ENCODE peak calls at places on chromosomes 11 and 22, in eight cellular contexts. H is sigmoid colon; V is stimulated activated CD8-positive, alpha-beta memory T cell treated with anti-CD3 and anti-CD28 coated beads, Interleukin-7, amount 100 ng/mL, for 24 hours; Q is aorta; D is effector CD8-positive, alpha-beta T cell; S is ureter; A is neural crest cell; U is HS-27A. T is an unnamed sample.

GRCh38 chr11:69211540-69212120 is 55.9 kb downstream of the SMIM38 start:
- DNase-seq in H (peak; percentile 36), V (no peak), Q (peak; percentile 28), D (no peak), S (peak; percentile 29), A (no peak), U (no peak), T (no peak)

GRCh38 chr22:41876275-41876674 is 38.6 kb downstream of the SHISA8 start:
- DNase-seq in H (no peak), V (no peak), Q (no peak), D (no peak), S (no peak), A (no peak), U (no peak), T (no peak)

GRCh38 chr11:120208777-120209176 is 2.1 kb upstream of the OAF start:
- DNase-seq in H (peak; percentile 86), V (no peak), Q (no peak), D (no peak), S (no peak), A (no peak), U (no peak), T (no peak)

GRCh38 chr22:47850644-47851151 is 1088.2 kb downstream of the TBC1D22A start:
- DNase-seq in H (no peak), V (no peak), Q (no peak), D (no peak), S (no peak), A (no peak), U (no peak), T (peak; percentile 19)

GRCh38 chr11:81237139-81237538 is 1496.5 kb downstream of the FAM181B start:
- DNase-seq in H (no peak), V (no peak), Q (no peak), D (no peak), S (no peak), A (peak; percentile 16), U (peak; percentile 8), T (peak; percentile 68)

GRCh38 chr22:33188316-33188715 is 130.1 kb upstream of the SYN3 start:
- DNase-seq in H (no peak), V (no peak), Q (no peak), D (no peak), S (no peak), A (no peak), U (no peak), T (no peak)

GRCh38 chr11:107040447-107041444 is 22.5 kb upstream of the GUCY1A2 start:
- DNase-seq in H (no peak), V (no peak), Q (no peak), D (no peak), S (no peak), A (no peak), U (no peak), T (no peak)

GRCh38 chr11:843086-843704 is 543 bp downstream of the TSPAN4 start:
- DNase-seq in H (no peak), V (no peak), Q (no peak), D (no peak), S (no peak), A (no peak), U (no peak), T (no peak)

GRCh38 chr22:35835998-35836691 is 118.5 kb downstream of the APOL5 start:
- DNase-seq in H (peak; percentile 76), V (no peak), Q (no peak), D (no peak), S (no peak), A (no peak), U (peak; percentile 80), T (no peak)

GRCh38 chr11:7551571-7551970 is 37.8 kb downstream of the PPFIBP2 start:
- DNase-seq in H (no peak), V (no peak), Q (no peak), D (no peak), S (no peak), A (no peak), U (no peak), T (no peak)

GRCh38 chr11:69912911-69913451 is 93.8 kb upstream of the FGF3 start:
- DNase-seq in H (peak; percentile 20), V (no peak), Q (peak; percentile 58), D (no peak), S (peak; percentile 31), A (no peak), U (no peak), T (no peak)

GRCh38 chr11:113201055-113201818 is 113.1 kb upstream of the TTC12 start:
- DNase-seq in H (no peak), V (no peak), Q (no peak), D (no peak), S (no peak), A (peak; percentile 10), U (no peak), T (no peak)

GRCh38 chr11:24513837-24514594 is 17.2 kb downstream of the LUZP2 start:
- DNase-seq in H (no peak), V (no peak), Q (no peak), D (no peak), S (no peak), A (no peak), U (no peak), T (no peak)

GRCh38 chr11:15594607-15595006 is 479.9 kb downstream of the INSC start:
- DNase-seq in H (no peak), V (no peak), Q (no peak), D (no peak), S (no peak), A (no peak), U (no peak), T (no peak)

GRCh38 chr22:45312856-45313255 is 3.1 kb downstream of the FAM118A start:
- DNase-seq in H (no peak), V (no peak), Q (no peak), D (no peak), S (no peak), A (no peak), U (no peak), T (no peak)